ENCODE peak calls at places on chromosomes 11 and 22, in four cellular contexts. P is GM12878, M is heart left ventricle, A is sigmoid colon. V is an unnamed sample.

GRCh38 chr11:2739531-2740274 is 39.9 kb upstream of the KCNQ1OT1 start:
- DNase-seq in A (no peak), P (no peak), M (peak), V (no peak)

GRCh38 chr11:79219186-79220045 is 221.4 kb downstream of the TENM4 start:
- DNase-seq in M (no peak), A (no peak), P (no peak), V (no peak)

GRCh38 chr11:121105063-121105480 is 4.0 kb downstream of the TECTA start:
- DNase-seq in M (no peak), P (no peak), A (peak), V (no peak)

GRCh38 chr11:126561327-126561893 is 205.9 kb downstream of the ST3GAL4 start:
- DNase-seq in M (no peak), P (no peak), A (no peak), V (no peak)

GRCh38 chr11:123624974-123625373 is 29.4 kb downstream of the SCN3B start:
- DNase-seq in M (no peak), A (no peak), P (no peak), V (no peak)

GRCh38 chr11:109972181-109972715 is 120.9 kb upstream of the ZC3H12C start:
- DNase-seq in A (no peak), M (no peak), P (peak), V (no peak)

GRCh38 chr11:34928960-34929680 is 12.7 kb downstream of the PDHX start:
- DNase-seq in A (no peak), M (no peak), P (no peak), V (no peak)

GRCh38 chr11:76724162-76724768 is 53.7 kb upstream of the LRRC32 start:
- DNase-seq in M (no peak), A (peak), P (no peak), V (no peak)

GRCh38 chr22:38981005-38981658 is 1.0 kb upstream of the APOBEC3B start:
- DNase-seq in P (no peak), M (no peak), A (no peak), V (no peak)

GRCh38 chr22:44723801-44724200 is 21.8 kb downstream of the PRR5 start:
- DNase-seq in A (no peak), P (peak), M (no peak), V (no peak)

GRCh38 chr11:57639321-57640067 is 10.2 kb downstream of the YPEL4 start:
- DNase-seq in P (no peak), M (no peak), A (no peak), V (no peak)
- TF ChIP-seq CTCF in P (no peak), M (no peak), A (no peak), V (no peak)

DNA sequence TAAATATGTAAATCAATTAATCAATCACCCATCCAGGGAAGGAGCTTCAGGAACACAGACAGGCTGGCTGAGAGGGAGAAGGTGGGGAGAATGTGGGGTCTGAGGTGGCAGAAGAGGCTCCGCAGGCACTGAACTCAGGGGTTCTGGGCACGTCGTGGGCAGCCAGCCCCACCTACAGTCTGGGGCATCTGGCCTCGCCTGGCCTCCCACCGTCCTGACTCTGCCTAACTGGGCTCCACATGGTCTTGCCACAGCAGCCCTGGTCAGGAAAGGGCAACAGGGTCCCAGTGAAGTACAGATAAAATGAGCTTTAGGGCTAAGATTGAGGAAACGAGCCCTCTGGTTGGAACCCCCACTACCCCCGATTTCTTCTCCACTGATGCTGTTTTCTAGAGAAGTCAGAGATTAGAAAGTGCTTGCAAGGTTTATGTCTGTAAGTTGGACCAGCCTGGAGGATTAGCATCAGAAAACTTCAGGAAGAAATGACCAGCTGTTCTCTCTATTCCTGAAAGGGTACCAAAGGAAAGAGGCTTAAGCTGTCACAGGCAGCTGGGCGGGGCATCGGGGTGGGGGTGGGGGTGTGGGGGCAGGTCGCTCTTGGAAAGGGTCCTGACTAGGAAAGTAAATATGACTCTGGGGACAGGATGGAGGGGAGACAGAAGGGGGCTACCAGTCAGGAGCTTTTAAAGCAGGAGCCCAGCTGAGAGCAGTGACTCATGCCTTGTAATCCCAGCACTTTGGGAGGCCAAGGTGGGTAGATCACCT is 261.7 kb downstream of the BUD13 start:
- DNase-seq in P (no peak), M (no peak), A (no peak), V (peak)
- TF ChIP-seq CTCF in P (no peak), M (no peak), A (no peak), V (no peak)

GRCh38 chr11:46808804-46809431 is 37.2 kb downstream of the CKAP5 start:
- DNase-seq in A (no peak), M (no peak), P (no peak), V (no peak)
- TF ChIP-seq CTCF in A (no peak), M (peak), P (peak), V (no peak)

GRCh38 chr11:47406896-47407745 is 1.3 kb upstream of the SLC39A13 start:
- DNase-seq in M (no peak), P (no peak), A (peak), V (no peak)
- TF ChIP-seq CTCF in M (no peak), P (no peak), A (no peak), V (no peak)

GRCh38 chr22:43427296-43428004 is 15.6 kb downstream of the MPPED1 start:
- DNase-seq in M (peak), P (no peak), A (no peak), V (no peak)
- TF ChIP-seq CTCF in M (no peak), P (no peak), A (no peak), V (no peak)

GRCh38 chr11:21511835-21512440 is 680.9 kb upstream of the ANO5 start:
- DNase-seq in A (no peak), M (no peak), P (no peak), V (no peak)

GRCh38 chr11:21520244-21520643 is 672.6 kb upstream of the ANO5 start:
- DNase-seq in A (no peak), P (no peak), M (no peak), V (no peak)

GRCh38 chr11:21514298-21514697 is 678.6 kb upstream of the ANO5 start:
- DNase-seq in P (no peak), A (no peak), M (no peak), V (no peak)
- TF ChIP-seq CTCF in P (peak), A (no peak), M (no peak), V (no peak)

GRCh38 chr11:65791719-65792213 is 4.9 kb downstream of the OVOL1 start:
- DNase-seq in M (peak), P (peak), A (no peak), V (no peak)
- TF ChIP-seq CTCF in M (no peak), P (peak), A (no peak), V (no peak)

V was measured in coronary artery.